ENCODE peak calls at places on chromosomes 16 and 17, in four cellular contexts. X, A, V and G are unnamed samples.

GRCh38 chr16:81265658-81266451 is 27.4 kb downstream of the BCO1 start:
- DNase-seq in X (peak; percentile 93), A (peak; percentile 72), V (peak; percentile 19), G (peak; percentile 52)

GRCh38 chr16:89393731-89394406 is 96.5 kb downstream of the ANKRD11 start:
- DNase-seq in X (peak; percentile 68), A (no peak), V (no peak), G (no peak)

GRCh38 chr17:40648326-40648968 is 829 bp upstream of the SMARCE1 start:
- DNase-seq in X (peak; percentile 37), A (peak; percentile 24), V (peak; percentile 19), G (no peak)

GRCh38 chr16:78844682-78845081 is 745.2 kb downstream of the WWOX start:
- DNase-seq in X (no peak), A (no peak), V (no peak), G (peak; percentile 16)

GRCh38 chr17:17420561-17421269 is 56.1 kb upstream of the MED9 start:
- DNase-seq in X (no peak), A (no peak), V (peak; percentile 54), G (peak; percentile 66)

GRCh38 chr16:31537362-31537921 is 9.7 kb downstream of the AHSP start:
- DNase-seq in X (no peak), A (no peak), V (no peak), G (no peak)

GRCh38 chr16:50525716-50526115 is 22.5 kb upstream of the NKD1 start:
- DNase-seq in X (peak; percentile 1), A (no peak), V (no peak), G (no peak)

GRCh38 chr17:7589204-7589868 is 558 bp downstream of the SOX15 start:
- DNase-seq in X (peak; percentile 86), A (peak; percentile 86), V (peak; percentile 83), G (peak; percentile 82)

GRCh38 chr16:1426734-1427451 is 4.0 kb upstream of the PERCC1 start:
- DNase-seq in X (no peak), A (no peak), V (no peak), G (no peak)
- TF ChIP-seq CTCF in X (no peak), A (no peak), V (no peak), G (no peak)

GRCh38 chr17:11598274-11599221 is at the start of gene DNAH9:
- DNase-seq in X (peak; percentile 98), A (peak; percentile 98), V (no peak), G (peak; percentile 99)
- TF ChIP-seq POLR2A in X (no peak), A (peak; percentile 50), V (no peak), G (no peak)

DNA sequence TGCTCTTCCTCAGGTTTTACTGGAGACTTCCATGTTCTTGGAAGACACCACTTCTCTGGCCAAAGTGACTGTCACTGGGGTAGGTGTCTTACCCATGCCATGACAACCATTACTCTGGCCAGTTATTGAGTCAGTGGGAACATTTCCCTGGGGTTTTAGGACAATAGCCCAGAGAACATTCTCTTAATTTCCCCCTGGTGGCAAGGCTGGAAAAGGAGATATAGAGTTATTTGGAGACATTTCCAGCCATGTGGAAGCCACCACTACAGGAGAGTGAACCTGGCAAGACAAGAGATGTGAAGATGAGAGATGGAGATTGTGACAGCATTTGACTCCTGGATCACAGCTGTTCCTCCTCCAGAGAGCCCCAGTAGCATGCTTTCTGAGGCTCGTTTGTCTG is 106.2 kb downstream of the CDK5R1 start:
- DNase-seq in X (no peak), A (no peak), V (no peak), G (no peak)
- TF ChIP-seq CTCF in X (no peak), A (no peak), V (no peak), G (no peak)

DNA sequence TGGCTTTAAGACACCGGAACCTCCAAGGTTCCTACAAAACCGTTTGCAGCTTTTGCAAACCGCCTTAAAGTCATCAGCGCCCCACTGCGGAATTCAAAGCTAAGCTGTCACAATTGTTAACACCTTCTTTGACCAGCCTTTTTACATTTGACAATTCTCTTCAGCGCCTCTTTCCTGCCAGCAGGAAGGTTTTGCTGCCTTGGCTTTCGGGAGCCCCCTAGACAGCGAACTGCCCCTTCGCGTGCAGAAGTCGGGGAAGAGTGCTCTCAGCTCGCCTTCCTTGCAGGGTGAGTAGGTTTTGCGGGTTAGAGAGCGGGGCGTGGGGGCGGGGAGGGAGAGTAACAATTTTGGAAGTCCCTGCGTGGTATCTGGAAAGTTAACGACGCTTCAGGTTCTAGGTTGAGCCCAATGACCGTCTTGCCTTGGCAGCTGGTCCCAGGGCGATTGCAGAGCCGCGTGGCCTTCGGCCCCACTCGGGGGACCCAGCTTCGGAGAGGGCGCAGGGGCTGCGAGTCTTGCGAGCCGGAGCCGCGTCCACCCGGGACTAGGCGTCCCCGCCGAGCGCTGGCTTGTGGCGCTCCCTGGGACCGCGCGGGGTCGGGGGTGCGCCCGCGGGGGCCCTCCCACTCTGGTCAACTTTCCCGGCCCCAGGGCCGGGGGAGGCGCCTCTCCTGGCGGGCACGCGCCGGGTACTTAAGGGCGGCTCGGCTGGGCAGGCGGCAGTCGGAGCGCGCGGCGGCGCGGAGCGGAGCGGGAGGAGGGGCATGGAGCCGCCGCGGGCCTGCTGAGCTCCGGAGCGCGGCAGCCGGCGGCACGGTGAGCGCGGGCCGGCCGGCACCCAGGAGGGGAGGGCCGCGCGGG is at the start of gene HAS3:
- DNase-seq in X (peak; percentile 65), A (peak; percentile 52), V (peak; percentile 48), G (no peak)
- TF ChIP-seq POLR2A in X (no peak), A (peak; percentile 56), V (peak; percentile 62), G (no peak)

GRCh38 chr17:27533874-27534815 is 77.9 kb downstream of the KSR1 start:
- DNase-seq in X (no peak), A (no peak), V (peak; percentile 98), G (no peak)
- TF ChIP-seq CTCF in X (no peak), A (no peak), V (no peak), G (no peak)

GRCh38 chr17:27295945-27296344 is 2.0 kb downstream of the WSB1 start:
- DNase-seq in X (no peak), A (no peak), V (no peak), G (no peak)

GRCh38 chr17:27293898-27294688 is at the start of gene WSB1:
- DNase-seq in X (peak; percentile 94), A (peak; percentile 94), V (peak; percentile 89), G (peak; percentile 91)

GRCh38 chr17:27293359-27293897 is 486 bp upstream of the WSB1 start:
- DNase-seq in X (no peak), A (no peak), V (no peak), G (no peak)

GRCh38 chr17:27296427-27296979 is 2.6 kb downstream of the WSB1 start:
- DNase-seq in X (no peak), A (no peak), V (peak; percentile 85), G (no peak)

GRCh38 chr17:27294689-27295630 is 1.0 kb downstream of the WSB1 start:
- DNase-seq in X (peak; percentile 61), A (peak; percentile 79), V (peak; percentile 83), G (peak; percentile 81)
- TF ChIP-seq POLR2A in X (no peak), A (peak; percentile 76), V (peak; percentile 1), G (peak; percentile 84)

GRCh38 chr17:31488982-31489294 is 97.5 kb downstream of the RAB11FIP4 start:
- DNase-seq in X (peak; percentile 43), A (no peak), V (no peak), G (no peak)

GRCh38 chr17:31486351-31487062 is 95.0 kb downstream of the RAB11FIP4 start:
- DNase-seq in X (peak; percentile 75), A (no peak), V (no peak), G (no peak)

GRCh38 chr17:31487063-31487647 is 95.7 kb downstream of the RAB11FIP4 start:
- DNase-seq in X (no peak), A (no peak), V (no peak), G (no peak)

GRCh38 chr17:31488264-31488981 is 96.9 kb downstream of the RAB11FIP4 start:
- DNase-seq in X (peak; percentile 61), A (no peak), V (no peak), G (no peak)

DNA sequence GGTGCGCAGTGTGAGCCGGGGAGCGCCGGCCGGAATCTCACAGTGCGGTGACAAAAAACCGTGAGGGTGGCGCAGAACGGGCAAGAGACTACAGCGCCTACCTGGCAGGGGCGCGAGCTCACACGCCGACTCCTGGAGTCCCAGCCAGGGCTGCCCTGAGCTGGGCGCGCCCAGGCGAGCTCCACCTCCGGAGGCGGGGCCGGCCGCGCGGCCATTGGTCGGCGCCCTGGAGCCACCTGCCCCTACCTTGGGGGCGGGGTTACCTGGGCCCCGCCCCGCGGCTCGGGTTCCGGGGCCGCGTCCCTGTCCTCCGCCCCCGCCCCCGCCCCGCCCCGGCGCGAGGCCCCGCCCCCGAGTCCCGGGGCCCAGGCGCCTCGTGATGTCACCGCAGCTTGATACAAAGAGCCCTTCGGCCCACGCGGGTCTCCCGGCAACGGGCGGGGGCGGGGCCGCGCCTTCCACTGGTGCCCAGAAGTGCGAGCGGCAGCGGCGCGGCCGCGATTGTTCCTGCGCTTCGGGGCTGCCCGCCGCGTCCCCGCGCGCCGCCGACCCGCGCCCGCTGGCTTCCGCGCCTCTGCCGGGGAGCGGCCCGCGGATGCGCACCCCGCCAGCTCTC is 96.3 kb downstream of the RAB11FIP4 start:
- DNase-seq in X (peak; percentile 97), A (peak; percentile 95), V (peak; percentile 16), G (peak; percentile 85)
- TF ChIP-seq CTCF in X (no peak), A (no peak), V (no peak), G (no peak)

GRCh38 chr16:58684354-58685083 is at the start of gene SLC38A7:
- DNase-seq in X (peak; percentile 87), A (peak; percentile 84), V (peak; percentile 80), G (peak; percentile 91)
- TF ChIP-seq POLR2A in X (no peak), A (peak; percentile 19), V (peak; percentile 51), G (no peak)

GRCh38 chr17:49585422-49586027 is 9.9 kb downstream of the NXPH3 start:
- DNase-seq in X (no peak), A (no peak), V (no peak), G (no peak)
- TF ChIP-seq CTCF in X (no peak), A (no peak), V (peak; percentile 13), G (no peak)